ENCODE peak calls at places on chromosomes 13 and 19, in ten cellular contexts. One of them, this sample, is unnamed. For H3K4me1, the result is how much of the 10 kb centered on the place peaks cover.

GRCh38 chr13:73248711-73249580 is 190.1 kb downstream of the KLF5 start:
- DNase-seq in body of pancreas: peak
- DNase-seq in suprapubic skin: no peak
- DNase-seq in CD8-positive, alpha-beta T cell: no peak
- DNase-seq in CD8-positive, alpha-beta memory T cell: no peak
- DNase-seq in lung: peak
- DNase-seq in heart left ventricle: no peak
- DNase-seq in heart right ventricle: no peak
- DNase-seq in IMR-90: peak
- DNase-seq in testis: no peak
- DNase-seq in this sample: no peak

GRCh38 chr13:64680739-64681138 is 2549.4 kb downstream of the PCDH9 start:
- DNase-seq in body of pancreas: no peak
- DNase-seq in suprapubic skin: no peak
- DNase-seq in CD8-positive, alpha-beta T cell: no peak
- DNase-seq in CD8-positive, alpha-beta memory T cell: no peak
- DNase-seq in lung: no peak
- DNase-seq in heart left ventricle: no peak
- DNase-seq in heart right ventricle: no peak
- DNase-seq in IMR-90: no peak
- DNase-seq in testis: no peak
- DNase-seq in this sample: no peak

GRCh38 chr13:43405457-43405856 is 381.3 kb downstream of the ENOX1 start:
- DNase-seq in body of pancreas: no peak
- DNase-seq in suprapubic skin: no peak
- DNase-seq in CD8-positive, alpha-beta T cell: no peak
- DNase-seq in CD8-positive, alpha-beta memory T cell: no peak
- DNase-seq in lung: no peak
- DNase-seq in heart left ventricle: no peak
- DNase-seq in heart right ventricle: no peak
- DNase-seq in IMR-90: peak
- DNase-seq in testis: no peak
- DNase-seq in this sample: no peak

GRCh38 chr19:5172859-5173577 is 167.6 kb downstream of the PTPRS start:
- DNase-seq in body of pancreas: peak
- DNase-seq in suprapubic skin: no peak
- DNase-seq in CD8-positive, alpha-beta T cell: no peak
- DNase-seq in CD8-positive, alpha-beta memory T cell: no peak
- DNase-seq in lung: no peak
- DNase-seq in heart left ventricle: peak
- DNase-seq in heart right ventricle: no peak
- DNase-seq in IMR-90: peak
- DNase-seq in testis: no peak
- DNase-seq in this sample: no peak

GRCh38 chr13:114078501-114079451 is 53.6 kb downstream of the RASA3 start:
- DNase-seq in body of pancreas: no peak
- DNase-seq in suprapubic skin: peak
- DNase-seq in CD8-positive, alpha-beta T cell: no peak
- DNase-seq in CD8-positive, alpha-beta memory T cell: no peak
- DNase-seq in lung: no peak
- DNase-seq in heart left ventricle: peak
- DNase-seq in heart right ventricle: no peak
- DNase-seq in IMR-90: peak
- DNase-seq in testis: no peak
- DNase-seq in this sample: peak

GRCh38 chr19:48770223-48770622 is 14.9 kb downstream of the FGF21 start:
- DNase-seq in body of pancreas: no peak
- DNase-seq in suprapubic skin: no peak
- DNase-seq in CD8-positive, alpha-beta T cell: no peak
- DNase-seq in CD8-positive, alpha-beta memory T cell: no peak
- DNase-seq in lung: no peak
- DNase-seq in heart left ventricle: no peak
- DNase-seq in heart right ventricle: no peak
- DNase-seq in IMR-90: no peak
- DNase-seq in testis: no peak
- DNase-seq in this sample: no peak

GRCh38 chr19:29711584-29712132 is 3.4 kb downstream of the C19orf12 start:
- DNase-seq in body of pancreas: no peak
- DNase-seq in suprapubic skin: no peak
- DNase-seq in CD8-positive, alpha-beta T cell: no peak
- DNase-seq in CD8-positive, alpha-beta memory T cell: no peak
- DNase-seq in lung: no peak
- DNase-seq in heart left ventricle: no peak
- DNase-seq in heart right ventricle: no peak
- DNase-seq in IMR-90: no peak
- DNase-seq in testis: no peak
- DNase-seq in this sample: no peak

GRCh38 chr13:43895940-43896339 is 16.2 kb downstream of the LACC1 start:
- DNase-seq in body of pancreas: no peak
- DNase-seq in suprapubic skin: no peak
- DNase-seq in CD8-positive, alpha-beta T cell: no peak
- DNase-seq in CD8-positive, alpha-beta memory T cell: no peak
- DNase-seq in lung: no peak
- DNase-seq in heart left ventricle: no peak
- DNase-seq in heart right ventricle: no peak
- DNase-seq in IMR-90: peak
- DNase-seq in testis: no peak
- DNase-seq in this sample: no peak

GRCh38 chr13:72514141-72514540 is 213.3 kb downstream of the MZT1 start:
- DNase-seq in body of pancreas: no peak
- DNase-seq in suprapubic skin: no peak
- DNase-seq in CD8-positive, alpha-beta T cell: no peak
- DNase-seq in CD8-positive, alpha-beta memory T cell: no peak
- DNase-seq in lung: no peak
- DNase-seq in heart left ventricle: no peak
- DNase-seq in heart right ventricle: no peak
- DNase-seq in IMR-90: no peak
- DNase-seq in testis: no peak
- DNase-seq in this sample: no peak

GRCh38 chr19:18422530-18423191 is 3.5 kb downstream of the SSBP4 start:
- DNase-seq in body of pancreas: no peak
- DNase-seq in suprapubic skin: no peak
- DNase-seq in CD8-positive, alpha-beta T cell: no peak
- DNase-seq in CD8-positive, alpha-beta memory T cell: peak
- DNase-seq in lung: no peak
- DNase-seq in heart left ventricle: no peak
- DNase-seq in heart right ventricle: no peak
- DNase-seq in IMR-90: no peak
- DNase-seq in testis: no peak
- DNase-seq in this sample: no peak
- H3K4me1 ChIP-seq in body of pancreas: under half
- H3K4me1 ChIP-seq in suprapubic skin: half or more
- H3K4me1 ChIP-seq in CD8-positive, alpha-beta T cell: half or more
- H3K4me1 ChIP-seq in CD8-positive, alpha-beta memory T cell: half or more
- H3K4me1 ChIP-seq in lung: under half
- H3K4me1 ChIP-seq in heart left ventricle: under half
- H3K4me1 ChIP-seq in heart right ventricle: half or more
- H3K4me1 ChIP-seq in IMR-90: under half
- H3K4me1 ChIP-seq in testis: half or more
- H3K4me1 ChIP-seq in this sample: under half

GRCh38 chr13:26060366-26060765 is 8.6 kb upstream of the SHISA2 start:
- DNase-seq in body of pancreas: no peak
- DNase-seq in suprapubic skin: no peak
- DNase-seq in CD8-positive, alpha-beta T cell: no peak
- DNase-seq in CD8-positive, alpha-beta memory T cell: no peak
- DNase-seq in lung: no peak
- DNase-seq in heart left ventricle: no peak
- DNase-seq in heart right ventricle: no peak
- DNase-seq in IMR-90: no peak
- DNase-seq in testis: no peak
- DNase-seq in this sample: no peak
- H3K4me1 ChIP-seq in body of pancreas: under half
- H3K4me1 ChIP-seq in suprapubic skin: under half
- H3K4me1 ChIP-seq in CD8-positive, alpha-beta T cell: under half
- H3K4me1 ChIP-seq in CD8-positive, alpha-beta memory T cell: under half
- H3K4me1 ChIP-seq in lung: under half
- H3K4me1 ChIP-seq in heart left ventricle: under half
- H3K4me1 ChIP-seq in heart right ventricle: under half
- H3K4me1 ChIP-seq in IMR-90: under half
- H3K4me1 ChIP-seq in testis: under half
- H3K4me1 ChIP-seq in this sample: under half

GRCh38 chr19:801861-802496 is 4.7 kb downstream of the PTBP1 start:
- DNase-seq in body of pancreas: no peak
- DNase-seq in suprapubic skin: no peak
- DNase-seq in CD8-positive, alpha-beta T cell: no peak
- DNase-seq in CD8-positive, alpha-beta memory T cell: no peak
- DNase-seq in lung: peak
- DNase-seq in heart left ventricle: peak
- DNase-seq in heart right ventricle: no peak
- DNase-seq in IMR-90: peak
- DNase-seq in testis: peak
- DNase-seq in this sample: peak
- H3K4me1 ChIP-seq in body of pancreas: under half
- H3K4me1 ChIP-seq in suprapubic skin: half or more
- H3K4me1 ChIP-seq in CD8-positive, alpha-beta T cell: under half
- H3K4me1 ChIP-seq in CD8-positive, alpha-beta memory T cell: half or more
- H3K4me1 ChIP-seq in lung: under half
- H3K4me1 ChIP-seq in heart left ventricle: half or more
- H3K4me1 ChIP-seq in heart right ventricle: half or more
- H3K4me1 ChIP-seq in IMR-90: under half
- H3K4me1 ChIP-seq in testis: half or more
- H3K4me1 ChIP-seq in this sample: under half

DNA sequence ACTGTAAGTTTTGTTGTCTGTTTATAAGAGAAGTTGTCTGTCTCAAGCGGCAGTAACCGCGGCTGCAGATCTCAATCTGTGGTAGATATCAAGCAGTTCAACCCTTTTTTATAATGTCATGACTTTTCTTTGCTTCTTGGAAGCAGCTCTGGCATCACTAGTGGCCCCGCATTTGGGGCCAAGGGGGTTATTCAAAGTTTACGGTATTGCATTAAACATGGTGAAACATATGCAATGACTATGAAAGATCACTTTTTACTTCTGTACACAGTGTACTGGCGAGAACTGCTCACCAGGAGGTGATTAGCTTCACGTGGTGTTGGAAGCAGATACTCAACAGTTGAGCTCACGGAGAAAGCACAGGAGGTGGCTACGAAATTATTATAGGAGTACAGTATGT is 4.6 kb upstream of the FFAR3 start:
- DNase-seq in body of pancreas: no peak
- DNase-seq in suprapubic skin: no peak
- DNase-seq in CD8-positive, alpha-beta T cell: no peak
- DNase-seq in CD8-positive, alpha-beta memory T cell: no peak
- DNase-seq in lung: no peak
- DNase-seq in heart left ventricle: no peak
- DNase-seq in heart right ventricle: no peak
- DNase-seq in IMR-90: no peak
- DNase-seq in testis: no peak
- DNase-seq in this sample: peak
- H3K4me1 ChIP-seq in body of pancreas: under half
- H3K4me1 ChIP-seq in suprapubic skin: under half
- H3K4me1 ChIP-seq in CD8-positive, alpha-beta T cell: under half
- H3K4me1 ChIP-seq in CD8-positive, alpha-beta memory T cell: under half
- H3K4me1 ChIP-seq in lung: under half
- H3K4me1 ChIP-seq in heart left ventricle: under half
- H3K4me1 ChIP-seq in heart right ventricle: under half
- H3K4me1 ChIP-seq in IMR-90: under half
- H3K4me1 ChIP-seq in testis: under half
- H3K4me1 ChIP-seq in this sample: under half

GRCh38 chr13:99992376-99992775 is 10.8 kb downstream of the ZIC2 start:
- DNase-seq in body of pancreas: no peak
- DNase-seq in suprapubic skin: no peak
- DNase-seq in CD8-positive, alpha-beta T cell: no peak
- DNase-seq in CD8-positive, alpha-beta memory T cell: no peak
- DNase-seq in lung: no peak
- DNase-seq in heart left ventricle: no peak
- DNase-seq in heart right ventricle: no peak
- DNase-seq in IMR-90: no peak
- DNase-seq in testis: no peak
- DNase-seq in this sample: no peak
- H3K4me1 ChIP-seq in body of pancreas: under half
- H3K4me1 ChIP-seq in suprapubic skin: under half
- H3K4me1 ChIP-seq in CD8-positive, alpha-beta T cell: under half
- H3K4me1 ChIP-seq in CD8-positive, alpha-beta memory T cell: under half
- H3K4me1 ChIP-seq in lung: under half
- H3K4me1 ChIP-seq in heart left ventricle: under half
- H3K4me1 ChIP-seq in heart right ventricle: under half
- H3K4me1 ChIP-seq in IMR-90: under half
- H3K4me1 ChIP-seq in testis: under half
- H3K4me1 ChIP-seq in this sample: under half

GRCh38 chr19:41325640-41325946 is 15.6 kb downstream of the CCDC97 start:
- DNase-seq in body of pancreas: no peak
- DNase-seq in suprapubic skin: no peak
- DNase-seq in CD8-positive, alpha-beta T cell: no peak
- DNase-seq in CD8-positive, alpha-beta memory T cell: no peak
- DNase-seq in lung: no peak
- DNase-seq in heart left ventricle: no peak
- DNase-seq in heart right ventricle: no peak
- DNase-seq in IMR-90: no peak
- DNase-seq in testis: no peak
- DNase-seq in this sample: no peak
- H3K4me1 ChIP-seq in body of pancreas: under half
- H3K4me1 ChIP-seq in suprapubic skin: half or more
- H3K4me1 ChIP-seq in CD8-positive, alpha-beta T cell: half or more
- H3K4me1 ChIP-seq in CD8-positive, alpha-beta memory T cell: half or more
- H3K4me1 ChIP-seq in lung: under half
- H3K4me1 ChIP-seq in heart left ventricle: half or more
- H3K4me1 ChIP-seq in heart right ventricle: half or more
- H3K4me1 ChIP-seq in IMR-90: half or more
- H3K4me1 ChIP-seq in testis: half or more
- H3K4me1 ChIP-seq in this sample: under half

DNA sequence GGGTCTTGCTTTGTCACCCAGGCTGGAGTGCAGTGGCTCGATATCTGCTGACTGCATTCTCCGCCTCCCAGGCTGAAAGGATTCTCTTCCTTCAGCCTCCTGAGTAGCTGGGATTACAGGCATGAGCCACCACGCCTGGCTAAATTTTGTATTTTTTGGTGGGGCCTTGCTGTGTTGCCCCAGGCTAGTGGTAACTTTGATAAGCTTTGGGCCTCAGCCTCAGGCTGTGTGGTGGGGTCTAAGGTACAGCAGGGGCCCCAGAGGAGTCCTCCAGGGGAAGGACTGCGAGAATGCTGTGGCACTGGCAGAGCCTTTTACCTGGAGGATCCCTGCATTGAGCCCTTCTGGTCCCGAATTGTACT is 7.2 kb downstream of the DOT1L start:
- DNase-seq in body of pancreas: no peak
- DNase-seq in suprapubic skin: no peak
- DNase-seq in CD8-positive, alpha-beta T cell: no peak
- DNase-seq in CD8-positive, alpha-beta memory T cell: no peak
- DNase-seq in lung: no peak
- DNase-seq in heart left ventricle: no peak
- DNase-seq in heart right ventricle: no peak
- DNase-seq in IMR-90: no peak
- DNase-seq in testis: no peak
- DNase-seq in this sample: no peak
- H3K4me1 ChIP-seq in body of pancreas: half or more
- H3K4me1 ChIP-seq in suprapubic skin: half or more
- H3K4me1 ChIP-seq in CD8-positive, alpha-beta T cell: under half
- H3K4me1 ChIP-seq in CD8-positive, alpha-beta memory T cell: under half
- H3K4me1 ChIP-seq in lung: under half
- H3K4me1 ChIP-seq in heart left ventricle: half or more
- H3K4me1 ChIP-seq in heart right ventricle: half or more
- H3K4me1 ChIP-seq in IMR-90: under half
- H3K4me1 ChIP-seq in testis: half or more
- H3K4me1 ChIP-seq in this sample: under half

DNA sequence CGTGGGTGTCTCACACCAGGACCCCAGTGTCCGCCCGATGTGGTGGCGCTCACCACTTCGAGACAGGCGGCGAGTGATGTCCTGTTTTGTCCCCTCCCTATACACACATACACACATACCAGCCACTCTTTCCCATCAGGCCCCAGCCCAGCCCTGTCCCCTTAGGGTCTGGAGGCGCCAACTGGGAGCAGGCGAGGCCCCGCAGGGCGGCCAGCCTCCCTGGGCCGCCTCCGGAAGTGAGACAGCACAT is 38.1 kb upstream of the NANOS3 start:
- DNase-seq in body of pancreas: peak
- DNase-seq in suprapubic skin: no peak
- DNase-seq in CD8-positive, alpha-beta T cell: no peak
- DNase-seq in CD8-positive, alpha-beta memory T cell: no peak
- DNase-seq in lung: no peak
- DNase-seq in heart left ventricle: no peak
- DNase-seq in heart right ventricle: peak
- DNase-seq in IMR-90: no peak
- DNase-seq in testis: no peak
- DNase-seq in this sample: no peak
- H3K4me1 ChIP-seq in body of pancreas: half or more
- H3K4me1 ChIP-seq in suprapubic skin: half or more
- H3K4me1 ChIP-seq in CD8-positive, alpha-beta T cell: half or more
- H3K4me1 ChIP-seq in CD8-positive, alpha-beta memory T cell: half or more
- H3K4me1 ChIP-seq in lung: under half
- H3K4me1 ChIP-seq in heart left ventricle: half or more
- H3K4me1 ChIP-seq in heart right ventricle: half or more
- H3K4me1 ChIP-seq in IMR-90: under half
- H3K4me1 ChIP-seq in testis: under half
- H3K4me1 ChIP-seq in this sample: under half

This sample was measured in right lobe of liver.